ENCODE peak calls at places on chromosomes 13 and 19, in nine cellular contexts. T is thoracic aorta, V is tibial artery, K is cardiac fibroblast, R is A549, H is ovary, E is astrocyte of the spinal cord, D is mucosa of descending colon, I is psoas muscle. J is an unnamed sample.
A peak's percentile ranks its signal among the peaks of the same experiment; 100 is the strongest.

GRCh38 chr13:33615436-33615835 is 202.5 kb upstream of the RFC3 start:
- DNase-seq in T (no peak), H (no peak), I (no peak), D (no peak), K (no peak), E (no peak), R (no peak), V (no peak), J (no peak)

GRCh38 chr19:45050036-45050435 is 11.2 kb downstream of the CLASRP start:
- DNase-seq in I (no peak), K (no peak), R (no peak), E (no peak), D (no peak), H (no peak), V (no peak), T (no peak), J (no peak)

GRCh38 chr13:67277581-67277980 is 47.4 kb upstream of the PCDH9 start:
- DNase-seq in T (no peak), V (no peak), D (no peak), E (peak; percentile 25), R (no peak), K (peak; percentile 59), H (no peak), I (no peak), J (no peak)

GRCh38 chr19:55383789-55384575 is at the start of gene TMEM238:
- DNase-seq in I (peak; percentile 80), V (no peak), H (peak; percentile 60), D (peak; percentile 88), K (peak; percentile 65), T (no peak), E (peak; percentile 68), R (peak; percentile 72), J (peak; percentile 73)

GRCh38 chr13:39840201-39840600 is 184.7 kb downstream of the COG6 start:
- DNase-seq in K (peak; percentile 58), T (no peak), H (no peak), D (no peak), E (peak; percentile 69), I (no peak), V (no peak), R (no peak), J (no peak)

GRCh38 chr13:27583645-27584044 is 36.7 kb downstream of the LNX2 start:
- DNase-seq in I (no peak), D (no peak), R (no peak), V (no peak), K (peak; percentile 51), H (no peak), E (peak; percentile 45), T (no peak), J (no peak)

GRCh38 chr13:77874406-77874805 is 44.2 kb downstream of the EDNRB start:
- DNase-seq in V (no peak), H (no peak), E (peak; percentile 53), R (no peak), I (no peak), T (no peak), D (no peak), K (peak; percentile 67), J (no peak)

GRCh38 chr13:22103628-22104027 is 432.8 kb downstream of the FGF9 start:
- DNase-seq in K (no peak), R (no peak), E (no peak), D (no peak), I (no peak), T (no peak), V (no peak), H (no peak), J (no peak)

GRCh38 chr19:47675859-47676258 is 37.4 kb upstream of the EHD2 start:
- DNase-seq in K (no peak), V (no peak), D (peak; percentile 22), E (no peak), T (no peak), H (no peak), I (peak; percentile 30), R (no peak), J (peak; percentile 47)

GRCh38 chr13:48154671-48155070 is 59.8 kb upstream of the MED4 start:
- DNase-seq in H (no peak), D (no peak), T (no peak), K (no peak), R (no peak), V (no peak), I (no peak), E (no peak), J (no peak)

GRCh38 chr13:113140677-113141590 is 17.5 kb upstream of the PROZ start:
- DNase-seq in R (no peak), H (peak; percentile 10), V (peak; percentile 19), I (peak; percentile 51), K (no peak), D (no peak), E (no peak), T (no peak), J (peak; percentile 61)

GRCh38 chr13:30371649-30372265 is 50.5 kb upstream of the UBE2L5 start:
- DNase-seq in V (no peak), I (no peak), H (no peak), R (no peak), E (peak; percentile 36), T (no peak), D (peak; percentile 75), K (peak; percentile 37), J (no peak)

GRCh38 chr13:54953786-54954185 is 1925.2 kb downstream of the OLFM4 start:
- DNase-seq in E (no peak), I (no peak), D (no peak), T (no peak), H (no peak), R (no peak), V (no peak), K (no peak), J (no peak)

GRCh38 chr13:45936621-45937020 is 85.1 kb upstream of the SIAH3 start:
- DNase-seq in D (no peak), I (no peak), E (no peak), V (no peak), T (no peak), R (no peak), K (no peak), H (no peak), J (no peak)

GRCh38 chr13:43981512-43982301 is 102.0 kb downstream of the LACC1 start:
- DNase-seq in E (no peak), K (no peak), H (no peak), R (no peak), D (no peak), V (no peak), T (no peak), I (no peak), J (no peak)

DNA sequence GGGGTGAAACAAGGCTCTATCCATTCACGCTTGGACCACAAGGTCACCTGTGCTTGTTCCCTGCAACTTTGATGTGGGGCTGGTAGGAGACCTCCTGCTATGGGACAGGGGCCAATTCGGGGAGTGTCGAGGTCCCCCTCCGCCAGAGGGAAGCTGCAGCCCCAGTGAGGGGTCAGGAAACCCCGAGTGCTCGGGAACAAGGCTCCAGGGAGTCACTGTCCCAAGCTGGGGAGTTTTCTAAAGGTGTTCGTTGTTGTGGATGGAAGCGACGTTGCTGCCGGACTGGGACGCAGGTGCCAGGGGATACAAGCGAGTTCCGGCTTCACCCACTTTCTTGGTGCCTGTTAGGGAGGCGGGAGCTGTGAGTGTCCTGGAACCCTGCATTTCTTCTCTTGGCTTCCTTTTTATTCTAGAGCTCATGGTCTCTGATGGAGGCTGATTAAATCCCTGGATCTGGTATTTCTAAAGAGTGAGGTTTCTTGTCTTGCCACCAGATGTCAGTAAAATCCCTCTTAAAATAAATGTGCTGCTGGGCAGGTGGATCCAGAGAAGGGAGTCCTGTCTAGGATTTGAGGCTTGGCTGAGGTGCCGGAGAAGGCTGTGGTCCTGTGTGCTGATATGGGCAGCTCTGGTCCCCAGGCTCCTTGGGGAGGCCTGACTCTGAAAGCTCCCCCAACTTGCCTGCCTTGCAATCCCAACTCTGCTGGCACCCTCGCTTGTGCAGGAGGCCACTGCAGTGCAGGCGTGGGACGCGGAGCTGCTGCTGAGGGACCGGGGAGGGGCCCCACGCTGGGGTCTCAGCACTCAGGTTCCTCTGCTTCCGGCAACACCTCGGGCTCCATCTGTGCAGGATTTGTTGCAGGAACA is 153.9 kb downstream of the TEX29 start:
- DNase-seq in E (peak; percentile 29), K (peak; percentile 63), V (no peak), D (no peak), R (peak; percentile 58), I (no peak), H (no peak), T (no peak), J (no peak)
- TF ChIP-seq CTCF in E (peak; percentile 49), K (peak; percentile 40), V (peak; percentile 46), D (no peak), R (peak; percentile 47), I (peak; percentile 55), H (no peak), T (peak; percentile 37), J (peak; percentile 38)

GRCh38 chr13:51786425-51787010 is 17.4 kb downstream of the DHRS12 start:
- DNase-seq in R (no peak), K (no peak), D (no peak), V (no peak), E (no peak), T (no peak), I (no peak), H (peak; percentile 48), J (no peak)
- TF ChIP-seq CTCF in R (no peak), K (no peak), D (no peak), V (no peak), E (no peak), T (no peak), I (no peak), H (no peak), J (no peak)

GRCh38 chr13:91123456-91124127 is 223.9 kb upstream of the MIR17HG start:
- DNase-seq in V (no peak), H (no peak), T (no peak), R (no peak), I (no peak), D (no peak), K (no peak), E (no peak), J (no peak)
- TF ChIP-seq CTCF in V (no peak), H (no peak), T (no peak), R (no peak), I (no peak), D (no peak), K (no peak), E (no peak), J (no peak)

DNA sequence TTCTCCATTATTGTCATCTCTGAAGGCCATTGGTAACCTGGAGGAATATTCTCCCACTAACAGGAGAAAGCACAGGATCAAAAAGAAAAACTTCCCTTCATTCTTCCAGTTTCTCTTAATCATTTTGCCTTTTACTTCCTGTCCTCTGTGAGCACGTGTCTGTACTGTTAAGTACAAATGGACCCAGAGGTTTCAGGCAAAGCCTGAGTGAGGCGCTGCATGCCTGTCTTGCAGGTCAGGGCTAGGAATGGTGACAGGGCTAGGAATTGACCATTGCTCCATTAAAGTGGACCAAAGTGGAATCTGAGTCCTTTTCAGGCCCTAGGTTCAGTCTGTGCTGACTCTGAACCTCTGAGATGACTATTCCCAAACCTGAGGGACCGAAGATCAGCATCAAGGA is 326.7 kb downstream of the SHISA2 start:
- DNase-seq in D (no peak), H (no peak), K (no peak), E (no peak), I (no peak), V (no peak), R (no peak), T (no peak), J (no peak)
- TF ChIP-seq CTCF in D (no peak), H (no peak), K (no peak), E (no peak), I (no peak), V (no peak), R (no peak), T (no peak), J (no peak)

J was measured in left lung.